ENCODE peak calls at places on chromosomes 3 and 15, in nine cellular contexts. N is type B pancreatic cell, L is psoas muscle, S is nephron progenitor cell, J is HFF-Myc, P is dorsolateral prefrontal cortex, C is astrocyte of the spinal cord, M is Daoy, E is substantia nigra. U is an unnamed sample.
A peak's percentile ranks its signal among the peaks of the same experiment; 100 is the strongest.

GRCh38 chr15:27935328-27935727 is 163.8 kb downstream of the OCA2 start:
- DNase-seq in P (no peak), S (no peak), M (no peak), E (no peak), J (no peak), C (no peak), N (no peak), L (no peak), U (no peak)

GRCh38 chr3:197175503-197175902 is 122.9 kb downstream of the DLG1 start:
- DNase-seq in N (no peak), J (no peak), P (no peak), L (no peak), C (no peak), S (no peak), E (no peak), M (no peak), U (no peak)

GRCh38 chr15:55230051-55230670 is 33.4 kb upstream of the RSL24D1 start:
- DNase-seq in P (no peak), N (no peak), L (no peak), M (no peak), S (no peak), C (peak; percentile 29), E (no peak), J (no peak), U (no peak)

GRCh38 chr3:46865034-46865507 is 1.8 kb upstream of the MYL3 start:
- DNase-seq in S (no peak), C (no peak), J (peak; percentile 52), M (no peak), L (peak; percentile 79), P (no peak), N (no peak), E (no peak), U (no peak)

GRCh38 chr3:125433611-125434041 is 58.5 kb upstream of the ZNF148 start:
- DNase-seq in J (no peak), N (no peak), P (no peak), M (no peak), S (no peak), E (no peak), C (no peak), L (no peak), U (peak; percentile 25)

GRCh38 chr3:179026636-179027035 is 45.0 kb downstream of the ZMAT3 start:
- DNase-seq in C (peak; percentile 68), J (no peak), M (no peak), E (no peak), N (no peak), S (no peak), L (no peak), P (no peak), U (no peak)

GRCh38 chr3:50196253-50196801 is 4.9 kb downstream of the GNAT1 start:
- DNase-seq in E (no peak), S (no peak), N (no peak), J (no peak), C (no peak), P (no peak), M (no peak), L (no peak), U (no peak)

GRCh38 chr3:11331101-11331500 is 58.9 kb downstream of the ATG7 start:
- DNase-seq in S (no peak), E (no peak), L (no peak), P (no peak), C (peak; percentile 15), N (no peak), M (no peak), J (no peak), U (no peak)

GRCh38 chr3:193590088-193590856 is 2.7 kb upstream of the OPA1 start:
- DNase-seq in M (peak; percentile 90), P (no peak), S (no peak), C (peak; percentile 84), L (no peak), J (no peak), N (no peak), E (no peak), U (peak; percentile 87)

GRCh38 chr3:127404614-127405598 is 117.1 kb upstream of the PRR20G start:
- DNase-seq in P (no peak), L (no peak), J (no peak), C (no peak), S (no peak), E (no peak), N (peak; percentile 44), M (no peak), U (no peak)

GRCh38 chr15:67882487-67883227 is 42.8 kb upstream of the RNU6-1 start:
- DNase-seq in L (no peak), P (no peak), C (no peak), E (no peak), M (no peak), N (no peak), S (no peak), J (no peak), U (no peak)

GRCh38 chr15:89194608-89195007 is 26.8 kb downstream of the RLBP1 start:
- DNase-seq in N (no peak), L (no peak), E (no peak), S (no peak), M (no peak), C (no peak), J (no peak), P (no peak), U (no peak)

GRCh38 chr3:134376385-134376765 is 2.1 kb upstream of the AMOTL2 start:
- DNase-seq in J (no peak), P (no peak), S (no peak), M (no peak), C (no peak), L (no peak), E (no peak), N (no peak), U (no peak)

GRCh38 chr15:68682906-68683490 is 104.2 kb downstream of the CORO2B start:
- DNase-seq in E (no peak), C (no peak), L (no peak), M (no peak), N (no peak), S (no peak), J (no peak), P (no peak), U (no peak)

GRCh38 chr15:101167791-101168462 is 83.9 kb downstream of the CHSY1 start:
- DNase-seq in E (no peak), M (peak; percentile 96), L (peak; percentile 83), J (peak; percentile 77), N (no peak), P (peak; percentile 51), S (no peak), C (peak; percentile 94), U (peak; percentile 92)

GRCh38 chr3:49723301-49723630 is 485 bp downstream of the GMPPB start:
- DNase-seq in M (peak; percentile 38), E (peak; percentile 21), J (no peak), S (peak; percentile 48), C (peak; percentile 23), P (peak; percentile 75), N (peak; percentile 70), L (peak; percentile 84), U (peak; percentile 31)

GRCh38 chr15:88992216-88992615 is 79.0 kb upstream of the MFGE8 start:
- DNase-seq in C (no peak), P (no peak), L (no peak), E (no peak), S (no peak), N (no peak), J (no peak), M (no peak), U (no peak)

GRCh38 chr3:126517291-126517951 is at the start of gene UROC1:
- DNase-seq in L (peak; percentile 44), N (no peak), M (no peak), J (no peak), C (no peak), S (no peak), E (no peak), P (peak; percentile 19), U (no peak)

U was measured in MG63.